ENCODE peak calls at places on chromosomes 12 and 14, in seven cellular contexts. One of them, this sample, is unnamed.

GRCh38 chr12:7369274-7369729 is 65.4 kb downstream of the ACSM4 start:
- DNase-seq in heart right ventricle: peak; percentile 49
- DNase-seq in sigmoid colon: no peak
- DNase-seq in GM20000: no peak
- DNase-seq in fibroblast of villous mesenchyme: no peak
- DNase-seq in endothelial cell: no peak
- DNase-seq in cardiac fibroblast: peak; percentile 60
- DNase-seq in this sample: no peak

GRCh38 chr12:50058743-50059312 is 1.4 kb downstream of the ASIC1 start:
- DNase-seq in heart right ventricle: no peak
- DNase-seq in sigmoid colon: no peak
- DNase-seq in GM20000: no peak
- DNase-seq in fibroblast of villous mesenchyme: no peak
- DNase-seq in endothelial cell: no peak
- DNase-seq in cardiac fibroblast: no peak
- DNase-seq in this sample: peak; percentile 47

GRCh38 chr14:34064349-34064748 is 113.5 kb upstream of the EGLN3 start:
- DNase-seq in heart right ventricle: peak; percentile 64
- DNase-seq in sigmoid colon: peak; percentile 87
- DNase-seq in GM20000: no peak
- DNase-seq in fibroblast of villous mesenchyme: no peak
- DNase-seq in endothelial cell: no peak
- DNase-seq in cardiac fibroblast: peak; percentile 37
- DNase-seq in this sample: no peak

GRCh38 chr14:91324606-91324950 is 80.1 kb upstream of the GPR68 start:
- DNase-seq in heart right ventricle: no peak
- DNase-seq in sigmoid colon: no peak
- DNase-seq in GM20000: no peak
- DNase-seq in fibroblast of villous mesenchyme: no peak
- DNase-seq in endothelial cell: no peak
- DNase-seq in cardiac fibroblast: no peak
- DNase-seq in this sample: no peak

GRCh38 chr12:4177257-4177656 is 96.3 kb upstream of the CCND2 start:
- DNase-seq in heart right ventricle: no peak
- DNase-seq in sigmoid colon: no peak
- DNase-seq in GM20000: no peak
- DNase-seq in fibroblast of villous mesenchyme: no peak
- DNase-seq in endothelial cell: no peak
- DNase-seq in cardiac fibroblast: no peak
- DNase-seq in this sample: no peak

GRCh38 chr12:113418213-113418879 is 3.8 kb upstream of the SDSL start:
- DNase-seq in heart right ventricle: peak; percentile 16
- DNase-seq in sigmoid colon: peak; percentile 73
- DNase-seq in GM20000: no peak
- DNase-seq in fibroblast of villous mesenchyme: peak; percentile 41
- DNase-seq in endothelial cell: no peak
- DNase-seq in cardiac fibroblast: peak; percentile 26
- DNase-seq in this sample: no peak

GRCh38 chr14:55052259-55052930 is 948 bp downstream of the MAPK1IP1L start:
- DNase-seq in heart right ventricle: no peak
- DNase-seq in sigmoid colon: no peak
- DNase-seq in GM20000: peak; percentile 38
- DNase-seq in fibroblast of villous mesenchyme: peak; percentile 20
- DNase-seq in endothelial cell: no peak
- DNase-seq in cardiac fibroblast: peak; percentile 41
- DNase-seq in this sample: no peak

GRCh38 chr14:60482743-60483142 is 3.1 kb downstream of the C14orf39 start:
- DNase-seq in heart right ventricle: no peak
- DNase-seq in sigmoid colon: no peak
- DNase-seq in GM20000: no peak
- DNase-seq in fibroblast of villous mesenchyme: no peak
- DNase-seq in endothelial cell: no peak
- DNase-seq in cardiac fibroblast: peak; percentile 17
- DNase-seq in this sample: no peak

GRCh38 chr14:55514819-55515470 is 65.1 kb upstream of the KTN1 start:
- DNase-seq in heart right ventricle: no peak
- DNase-seq in sigmoid colon: no peak
- DNase-seq in GM20000: no peak
- DNase-seq in fibroblast of villous mesenchyme: peak; percentile 83
- DNase-seq in endothelial cell: no peak
- DNase-seq in cardiac fibroblast: peak; percentile 66
- DNase-seq in this sample: no peak

GRCh38 chr12:11633968-11634367 is 15.5 kb upstream of the ETV6 start:
- DNase-seq in heart right ventricle: no peak
- DNase-seq in sigmoid colon: no peak
- DNase-seq in GM20000: no peak
- DNase-seq in fibroblast of villous mesenchyme: no peak
- DNase-seq in endothelial cell: no peak
- DNase-seq in cardiac fibroblast: no peak
- DNase-seq in this sample: no peak

GRCh38 chr12:88577537-88577936 is 2.7 kb downstream of the KITLG start:
- DNase-seq in heart right ventricle: no peak
- DNase-seq in sigmoid colon: no peak
- DNase-seq in GM20000: no peak
- DNase-seq in fibroblast of villous mesenchyme: no peak
- DNase-seq in endothelial cell: no peak
- DNase-seq in cardiac fibroblast: peak; percentile 54
- DNase-seq in this sample: no peak

GRCh38 chr12:65685514-65685913 is 138.8 kb upstream of the HMGA2 start:
- DNase-seq in heart right ventricle: no peak
- DNase-seq in sigmoid colon: no peak
- DNase-seq in GM20000: peak; percentile 14
- DNase-seq in fibroblast of villous mesenchyme: peak; percentile 55
- DNase-seq in endothelial cell: no peak
- DNase-seq in cardiac fibroblast: peak; percentile 76
- DNase-seq in this sample: no peak

GRCh38 chr14:103385994-103386491 is 828 bp downstream of the MARK3 start:
- DNase-seq in heart right ventricle: peak; percentile 21
- DNase-seq in sigmoid colon: peak; percentile 68
- DNase-seq in GM20000: no peak
- DNase-seq in fibroblast of villous mesenchyme: peak; percentile 36
- DNase-seq in endothelial cell: peak; percentile 16
- DNase-seq in cardiac fibroblast: peak; percentile 46
- DNase-seq in this sample: no peak

GRCh38 chr12:100574262-100575074 is 984 bp downstream of the GAS2L3 start:
- DNase-seq in heart right ventricle: peak; percentile 16
- DNase-seq in sigmoid colon: no peak
- DNase-seq in GM20000: no peak
- DNase-seq in fibroblast of villous mesenchyme: peak; percentile 37
- DNase-seq in endothelial cell: no peak
- DNase-seq in cardiac fibroblast: no peak
- DNase-seq in this sample: no peak

GRCh38 chr12:3177778-3178435 is 100.7 kb downstream of the TSPAN9 start:
- DNase-seq in heart right ventricle: no peak
- DNase-seq in sigmoid colon: no peak
- DNase-seq in GM20000: no peak
- DNase-seq in fibroblast of villous mesenchyme: no peak
- DNase-seq in endothelial cell: no peak
- DNase-seq in cardiac fibroblast: no peak
- DNase-seq in this sample: no peak

GRCh38 chr12:39383064-39383552 is 59.8 kb downstream of the KIF21A start:
- DNase-seq in heart right ventricle: no peak
- DNase-seq in sigmoid colon: no peak
- DNase-seq in GM20000: no peak
- DNase-seq in fibroblast of villous mesenchyme: no peak
- DNase-seq in endothelial cell: no peak
- DNase-seq in cardiac fibroblast: no peak
- DNase-seq in this sample: no peak

GRCh38 chr12:39380090-39380489 is 62.8 kb downstream of the KIF21A start:
- DNase-seq in heart right ventricle: no peak
- DNase-seq in sigmoid colon: no peak
- DNase-seq in GM20000: no peak
- DNase-seq in fibroblast of villous mesenchyme: no peak
- DNase-seq in endothelial cell: no peak
- DNase-seq in cardiac fibroblast: no peak
- DNase-seq in this sample: no peak

GRCh38 chr12:39372929-39373328 is 70.0 kb downstream of the KIF21A start:
- DNase-seq in heart right ventricle: no peak
- DNase-seq in sigmoid colon: no peak
- DNase-seq in GM20000: peak; percentile 7
- DNase-seq in fibroblast of villous mesenchyme: no peak
- DNase-seq in endothelial cell: no peak
- DNase-seq in cardiac fibroblast: peak; percentile 36
- DNase-seq in this sample: no peak

GRCh38 chr12:39375206-39375808 is 67.6 kb downstream of the KIF21A start:
- DNase-seq in heart right ventricle: no peak
- DNase-seq in sigmoid colon: no peak
- DNase-seq in GM20000: no peak
- DNase-seq in fibroblast of villous mesenchyme: no peak
- DNase-seq in endothelial cell: no peak
- DNase-seq in cardiac fibroblast: no peak
- DNase-seq in this sample: no peak

GRCh38 chr12:39378346-39378745 is 64.6 kb downstream of the KIF21A start:
- DNase-seq in heart right ventricle: no peak
- DNase-seq in sigmoid colon: no peak
- DNase-seq in GM20000: no peak
- DNase-seq in fibroblast of villous mesenchyme: peak; percentile 48
- DNase-seq in endothelial cell: no peak
- DNase-seq in cardiac fibroblast: no peak
- DNase-seq in this sample: no peak
- TF ChIP-seq CTCF in heart right ventricle: no peak
- TF ChIP-seq CTCF in sigmoid colon: no peak
- TF ChIP-seq CTCF in GM20000: no peak
- TF ChIP-seq CTCF in fibroblast of villous mesenchyme: no peak
- TF ChIP-seq CTCF in endothelial cell: no peak
- TF ChIP-seq CTCF in cardiac fibroblast: no peak
- TF ChIP-seq CTCF in this sample: no peak

DNA sequence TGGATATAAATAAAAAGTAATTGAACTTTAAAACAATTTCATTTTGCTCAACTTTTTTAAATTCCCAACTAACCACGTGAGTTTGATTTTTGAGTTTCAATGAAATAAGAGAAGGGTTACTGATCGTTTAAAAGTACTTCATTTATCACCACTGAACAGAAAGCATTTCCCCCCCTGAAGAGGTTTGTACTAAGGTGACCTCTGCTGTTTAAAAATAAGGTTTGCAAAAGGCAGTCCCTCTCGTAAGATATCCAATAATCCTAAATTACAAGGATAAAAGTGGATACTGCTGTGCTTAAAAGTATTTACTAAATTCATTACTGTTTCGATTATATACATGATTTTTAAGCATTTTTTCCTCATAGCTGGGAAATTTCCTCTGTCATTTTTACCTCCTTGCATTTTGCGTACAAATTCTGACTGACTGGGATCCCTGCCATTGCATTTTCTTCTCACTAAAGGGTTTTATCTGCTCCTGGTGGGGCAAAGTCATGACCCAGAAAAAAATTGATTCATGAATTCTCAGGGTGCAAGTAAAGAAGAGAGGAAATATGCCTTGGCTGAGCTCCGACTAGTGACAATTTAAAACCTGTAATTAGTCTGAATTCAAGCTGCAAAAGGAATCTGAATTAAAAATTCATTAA is 463.8 kb downstream of the PRKD1 start:
- DNase-seq in heart right ventricle: no peak
- DNase-seq in sigmoid colon: no peak
- DNase-seq in GM20000: no peak
- DNase-seq in fibroblast of villous mesenchyme: no peak
- DNase-seq in endothelial cell: no peak
- DNase-seq in cardiac fibroblast: peak; percentile 57
- DNase-seq in this sample: no peak
- TF ChIP-seq CTCF in heart right ventricle: no peak
- TF ChIP-seq CTCF in sigmoid colon: no peak
- TF ChIP-seq CTCF in GM20000: no peak
- TF ChIP-seq CTCF in fibroblast of villous mesenchyme: peak; percentile 8
- TF ChIP-seq CTCF in endothelial cell: no peak
- TF ChIP-seq CTCF in cardiac fibroblast: peak; percentile 19
- TF ChIP-seq CTCF in this sample: peak; percentile 66

DNA sequence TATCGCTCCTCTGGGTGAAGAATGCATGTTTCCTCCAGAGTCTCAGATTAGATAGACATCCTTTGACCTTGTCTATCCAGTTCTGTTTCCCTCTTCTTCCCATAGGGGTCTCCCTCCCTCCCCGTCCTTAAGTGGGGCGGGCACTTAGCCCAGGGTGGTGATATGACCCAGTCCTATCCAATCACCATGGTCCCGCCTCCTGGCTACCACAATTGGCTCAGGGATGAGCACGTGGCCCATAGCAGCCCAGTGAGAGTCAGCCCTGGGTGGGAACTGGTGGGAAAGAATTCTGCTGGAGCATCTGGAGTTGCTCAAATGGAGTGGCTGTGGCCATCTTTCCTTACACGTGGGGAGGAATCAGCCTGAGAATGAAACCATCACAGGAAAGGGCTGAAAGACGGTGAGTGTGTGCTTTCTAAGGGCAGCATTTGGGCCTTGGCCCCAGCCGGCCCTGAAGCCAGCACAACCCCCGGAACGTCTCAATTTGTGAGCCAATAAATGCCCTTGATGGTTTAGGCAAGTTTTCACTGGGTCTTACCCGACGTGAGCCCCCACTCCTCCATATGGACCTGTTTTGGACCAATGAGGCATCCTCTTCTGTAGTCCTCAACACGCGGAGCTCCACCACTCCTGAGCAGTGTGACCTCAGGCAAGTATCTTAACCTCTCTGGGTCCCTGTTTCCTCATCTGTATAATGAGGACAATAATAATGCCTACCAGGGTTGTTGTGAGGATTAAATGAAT is 14.3 kb upstream of the MLXIP start:
- DNase-seq in heart right ventricle: peak; percentile 91
- DNase-seq in sigmoid colon: peak; percentile 99
- DNase-seq in GM20000: peak; percentile 69
- DNase-seq in fibroblast of villous mesenchyme: peak; percentile 100
- DNase-seq in endothelial cell: peak; percentile 69
- DNase-seq in cardiac fibroblast: peak; percentile 99
- DNase-seq in this sample: peak; percentile 89
- TF ChIP-seq CTCF in heart right ventricle: peak; percentile 41
- TF ChIP-seq CTCF in sigmoid colon: no peak
- TF ChIP-seq CTCF in GM20000: no peak
- TF ChIP-seq CTCF in fibroblast of villous mesenchyme: peak; percentile 76
- TF ChIP-seq CTCF in endothelial cell: no peak
- TF ChIP-seq CTCF in cardiac fibroblast: peak; percentile 69
- TF ChIP-seq CTCF in this sample: peak; percentile 31

GRCh38 chr12:34306133-34306830 is 284.0 kb downstream of the ALG10 start:
- DNase-seq in heart right ventricle: no peak
- DNase-seq in sigmoid colon: no peak
- DNase-seq in GM20000: no peak
- DNase-seq in fibroblast of villous mesenchyme: no peak
- DNase-seq in endothelial cell: no peak
- DNase-seq in cardiac fibroblast: no peak
- DNase-seq in this sample: no peak
- TF ChIP-seq CTCF in heart right ventricle: no peak
- TF ChIP-seq CTCF in sigmoid colon: no peak
- TF ChIP-seq CTCF in GM20000: no peak
- TF ChIP-seq CTCF in fibroblast of villous mesenchyme: no peak
- TF ChIP-seq CTCF in endothelial cell: no peak
- TF ChIP-seq CTCF in cardiac fibroblast: no peak
- TF ChIP-seq CTCF in this sample: no peak

GRCh38 chr12:58247633-58248032 is 306.3 kb downstream of the ATP23 start:
- DNase-seq in heart right ventricle: no peak
- DNase-seq in sigmoid colon: no peak
- DNase-seq in GM20000: no peak
- DNase-seq in fibroblast of villous mesenchyme: no peak
- DNase-seq in endothelial cell: no peak
- DNase-seq in cardiac fibroblast: no peak
- DNase-seq in this sample: no peak
- TF ChIP-seq CTCF in heart right ventricle: no peak
- TF ChIP-seq CTCF in sigmoid colon: no peak
- TF ChIP-seq CTCF in GM20000: no peak
- TF ChIP-seq CTCF in fibroblast of villous mesenchyme: peak; percentile 33
- TF ChIP-seq CTCF in endothelial cell: no peak
- TF ChIP-seq CTCF in cardiac fibroblast: no peak
- TF ChIP-seq CTCF in this sample: peak; percentile 31

GRCh38 chr12:115468087-115468510 is 784.1 kb upstream of the TBX3 start:
- DNase-seq in heart right ventricle: no peak
- DNase-seq in sigmoid colon: no peak
- DNase-seq in GM20000: no peak
- DNase-seq in fibroblast of villous mesenchyme: no peak
- DNase-seq in endothelial cell: no peak
- DNase-seq in cardiac fibroblast: peak; percentile 10
- DNase-seq in this sample: no peak
- TF ChIP-seq CTCF in heart right ventricle: peak; percentile 15
- TF ChIP-seq CTCF in sigmoid colon: no peak
- TF ChIP-seq CTCF in GM20000: no peak
- TF ChIP-seq CTCF in fibroblast of villous mesenchyme: peak; percentile 35
- TF ChIP-seq CTCF in endothelial cell: no peak
- TF ChIP-seq CTCF in cardiac fibroblast: peak; percentile 16
- TF ChIP-seq CTCF in this sample: no peak

This sample was measured in RWPE2.